ENCODE peak calls at places on chromosomes 11 and 22, in eight cellular contexts. A is fibroblast of pulmonary artery, M is bronchial epithelial cell, C is AG09309, H is AG04449, X is cardiac muscle cell, L is uterus, R is natural killer cell. B is an unnamed sample.

GRCh38 chr11:74326665-74327064 is 15.2 kb upstream of the P4HA3 start:
- DNase-seq in A (no peak), M (no peak), C (no peak), H (no peak), X (no peak), L (no peak), R (no peak), B (no peak)

GRCh38 chr11:10019906-10020682 is 273.9 kb downstream of the SBF2 start:
- DNase-seq in A (no peak), M (no peak), C (no peak), H (no peak), X (no peak), L (no peak), R (no peak), B (no peak)

GRCh38 chr11:95149659-95150294 is 60.1 kb downstream of the ENDOD1 start:
- DNase-seq in A (peak), M (peak), C (no peak), H (no peak), X (peak), L (peak), R (no peak), B (no peak)

GRCh38 chr11:12693485-12694181 is 19.4 kb downstream of the TEAD1 start:
- DNase-seq in A (peak), M (peak), C (peak), H (peak), X (peak), L (peak), R (no peak), B (no peak)

GRCh38 chr11:27703453-27703852 is 3.2 kb upstream of the BDNF start:
- DNase-seq in A (peak), M (peak), C (no peak), H (peak), X (peak), L (no peak), R (no peak), B (no peak)

GRCh38 chr11:35390737-35391682 is 28.3 kb downstream of the SLC1A2 start:
- DNase-seq in A (peak), M (peak), C (no peak), H (no peak), X (peak), L (no peak), R (no peak), B (no peak)

GRCh38 chr11:3995307-3995706 is 99.3 kb upstream of the RRM1 start:
- DNase-seq in A (no peak), M (no peak), C (no peak), H (no peak), X (no peak), L (no peak), R (no peak), B (no peak)

GRCh38 chr11:41996558-41996957 is 537.1 kb upstream of the LRRC4C start:
- DNase-seq in A (no peak), M (no peak), C (no peak), H (no peak), X (no peak), L (no peak), R (no peak), B (no peak)

GRCh38 chr22:36587289-36588154 is 58.6 kb upstream of the EIF3D start:
- DNase-seq in A (peak), M (no peak), C (peak), H (no peak), X (peak), L (no peak), R (no peak), B (no peak)

GRCh38 chr11:45622283-45622682 is 43.1 kb downstream of the CHST1 start:
- DNase-seq in A (no peak), M (no peak), C (no peak), H (no peak), X (no peak), L (no peak), R (no peak), B (no peak)

GRCh38 chr22:50303848-50304527 is 3.5 kb downstream of the PLXNB2 start:
- DNase-seq in A (no peak), M (peak), C (no peak), H (no peak), X (no peak), L (peak), R (no peak), B (no peak)
- TF ChIP-seq CTCF in A (no peak), M (no peak), C (no peak), H (peak), X (no peak), L (peak), R (no peak), B (no peak)

DNA sequence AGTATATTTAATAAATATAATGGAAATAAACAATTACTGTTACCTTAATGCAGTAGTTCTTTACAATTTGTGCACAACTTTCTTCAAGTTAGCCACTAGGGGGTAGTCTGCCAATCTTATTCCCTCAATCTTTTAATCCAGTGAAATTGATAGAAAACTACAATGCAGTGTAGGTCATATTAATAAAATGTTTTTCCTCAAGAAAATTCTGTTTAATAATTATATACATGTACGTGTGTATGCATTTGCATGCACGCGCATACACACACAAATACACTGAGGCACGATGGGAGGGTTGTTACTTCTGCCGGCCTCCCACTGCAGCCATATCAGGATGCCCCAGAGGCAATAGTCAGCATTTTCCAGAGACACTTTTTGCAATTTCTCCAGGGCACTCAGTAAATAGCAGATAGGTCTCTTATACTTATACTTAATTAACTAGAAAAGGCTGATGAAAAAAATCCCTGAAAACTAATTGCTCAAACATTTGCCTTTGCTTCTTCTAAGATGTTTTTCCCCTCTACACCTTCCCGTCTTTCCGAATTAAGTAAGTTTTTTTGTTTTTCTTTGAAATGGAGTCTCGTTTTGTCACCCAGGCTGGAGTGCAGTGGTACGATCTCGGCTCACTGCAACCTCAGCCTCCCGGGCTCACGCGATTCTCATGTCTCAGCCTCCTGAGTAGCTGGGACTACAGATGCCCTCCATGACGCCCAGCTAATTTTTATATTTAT is 3.1 kb downstream of the GAB2 start:
- DNase-seq in A (peak), M (peak), C (no peak), H (no peak), X (peak), L (no peak), R (no peak), B (no peak)
- TF ChIP-seq CTCF in A (peak), M (peak), C (peak), H (peak), X (peak), L (peak), R (peak), B (peak)

GRCh38 chr11:100928426-100928825 is 201.2 kb downstream of the PGR start:
- DNase-seq in A (no peak), M (peak), C (no peak), H (no peak), X (no peak), L (no peak), R (no peak), B (no peak)

GRCh38 chr11:100936781-100937180 is 192.8 kb downstream of the PGR start:
- DNase-seq in A (no peak), M (no peak), C (no peak), H (no peak), X (no peak), L (no peak), R (no peak), B (no peak)

GRCh38 chr11:100929377-100929776 is 200.2 kb downstream of the PGR start:
- DNase-seq in A (peak), M (peak), C (no peak), H (peak), X (peak), L (no peak), R (no peak), B (no peak)

GRCh38 chr11:100930185-100930778 is 199.3 kb downstream of the PGR start:
- DNase-seq in A (peak), M (peak), C (peak), H (peak), X (peak), L (no peak), R (no peak), B (no peak)

GRCh38 chr11:100932474-100933100 is 197.0 kb downstream of the PGR start:
- DNase-seq in A (peak), M (peak), C (no peak), H (no peak), X (peak), L (no peak), R (no peak), B (no peak)
- TF ChIP-seq CTCF in A (peak), M (peak), C (peak), H (peak), X (peak), L (peak), R (no peak), B (peak)

GRCh38 chr11:64078294-64078693 is 42.6 kb downstream of the FLRT1 start:
- DNase-seq in A (no peak), M (no peak), C (no peak), H (no peak), X (peak), L (no peak), R (no peak), B (no peak)
- TF ChIP-seq CTCF in A (no peak), M (no peak), C (no peak), H (no peak), X (no peak), L (no peak), R (no peak), B (no peak)

DNA sequence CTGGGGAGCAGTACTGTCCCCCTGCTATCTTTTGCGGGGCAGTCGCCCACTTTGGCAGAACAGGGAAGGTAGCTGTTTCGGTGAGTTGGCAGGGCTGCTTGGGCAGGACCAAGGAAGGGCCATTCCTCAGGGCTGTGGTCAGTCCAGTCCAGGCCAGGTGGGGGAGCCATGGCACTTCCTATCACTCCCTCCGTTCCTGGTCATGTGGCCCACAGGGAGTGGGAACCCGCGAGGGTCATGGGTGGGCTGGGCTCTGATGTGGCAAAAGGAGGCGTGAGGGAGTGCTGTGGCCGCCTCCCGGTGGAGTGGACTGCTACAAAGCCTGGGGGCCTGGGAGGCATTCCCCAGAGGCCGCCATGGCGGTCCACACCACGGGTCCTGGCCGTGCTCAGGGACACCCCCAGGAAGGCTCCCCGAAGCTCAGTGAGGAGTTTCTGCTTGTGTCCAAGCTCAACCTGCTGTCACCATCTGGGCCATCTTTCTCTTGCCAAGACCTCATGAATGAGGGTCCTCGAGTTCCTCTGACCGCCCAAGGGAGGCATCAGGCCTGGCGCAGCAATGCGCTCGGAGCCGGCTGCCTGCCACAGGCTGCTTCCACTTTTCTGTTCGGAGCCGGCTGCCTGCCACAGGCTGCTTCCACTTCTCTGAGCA is 11.9 kb downstream of the CHID1 start:
- DNase-seq in A (peak), M (no peak), C (no peak), H (no peak), X (peak), L (no peak), R (no peak), B (no peak)
- TF ChIP-seq CTCF in A (peak), M (no peak), C (peak), H (peak), X (peak), L (no peak), R (no peak), B (peak)

GRCh38 chr11:2290351-2290841 is 11.3 kb downstream of the C11orf21 start:
- DNase-seq in A (no peak), M (no peak), C (no peak), H (no peak), X (no peak), L (no peak), R (peak), B (peak)

GRCh38 chr11:2294340-2295290 is 7.1 kb downstream of the C11orf21 start:
- DNase-seq in A (no peak), M (no peak), C (no peak), H (no peak), X (no peak), L (no peak), R (peak), B (peak)

GRCh38 chr11:2296913-2297622 is 4.7 kb downstream of the C11orf21 start:
- DNase-seq in A (no peak), M (no peak), C (no peak), H (no peak), X (no peak), L (no peak), R (peak), B (peak)

GRCh38 chr11:2295971-2296912 is 5.5 kb downstream of the C11orf21 start:
- DNase-seq in A (no peak), M (no peak), C (no peak), H (no peak), X (no peak), L (no peak), R (peak), B (peak)

DNA sequence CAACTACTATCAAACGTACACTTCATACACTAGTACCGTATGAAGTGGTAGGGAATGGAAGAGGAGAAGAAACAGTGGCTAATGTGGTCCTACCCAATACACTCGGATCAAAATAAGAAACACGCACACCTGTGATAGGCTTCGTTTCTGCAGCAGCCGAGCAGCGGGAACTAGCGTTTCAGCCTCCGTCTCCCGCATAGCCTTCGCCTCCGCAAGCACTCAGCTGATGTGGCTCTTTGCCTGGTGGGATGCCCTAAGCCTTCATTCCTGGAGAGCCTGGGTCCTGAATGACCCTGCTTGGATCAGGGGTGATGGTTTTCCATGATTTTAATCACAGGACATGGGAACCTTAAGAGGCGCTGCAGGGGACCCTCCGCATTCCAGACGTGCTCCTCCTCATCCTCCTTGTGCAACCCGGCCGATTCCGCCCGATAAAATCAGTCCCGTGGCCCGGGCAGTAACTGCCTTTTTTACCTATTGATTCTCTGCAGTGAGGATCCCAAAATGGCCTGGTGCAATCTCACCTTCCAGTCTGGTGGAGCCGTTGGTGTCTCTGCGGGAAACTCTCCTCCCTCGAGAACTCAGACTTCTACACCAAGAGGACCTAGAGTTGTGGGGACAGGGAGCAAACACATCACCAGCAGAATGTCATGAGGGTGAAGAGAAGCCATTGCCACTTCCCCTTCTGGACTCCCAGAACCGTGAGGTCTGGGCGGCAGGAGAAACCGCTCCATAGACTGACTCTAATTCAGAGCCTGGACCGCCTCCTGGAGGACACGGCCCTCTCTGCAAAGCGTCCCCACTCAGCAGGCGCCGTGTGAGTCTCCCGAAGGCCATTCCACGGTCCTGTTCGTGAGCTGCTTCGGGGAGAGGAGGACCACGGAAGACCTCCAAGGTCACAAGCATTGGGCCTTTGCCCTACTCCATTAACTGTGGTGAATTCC is 8.1 kb downstream of the C11orf21 start:
- DNase-seq in A (no peak), M (no peak), C (no peak), H (no peak), X (no peak), L (no peak), R (peak), B (peak)
- TF ChIP-seq CTCF in A (no peak), M (no peak), C (no peak), H (no peak), X (no peak), L (no peak), R (no peak), B (no peak)

GRCh38 chr22:27255580-27255979 is 546.0 kb downstream of the MN1 start:
- DNase-seq in A (no peak), M (no peak), C (no peak), H (no peak), X (no peak), L (no peak), R (no peak), B (no peak)

GRCh38 chr22:27259390-27259789 is 542.2 kb downstream of the MN1 start:
- DNase-seq in A (no peak), M (no peak), C (no peak), H (no peak), X (no peak), L (no peak), R (no peak), B (no peak)

GRCh38 chr22:27260087-27260730 is 541.3 kb downstream of the MN1 start:
- DNase-seq in A (no peak), M (no peak), C (no peak), H (no peak), X (no peak), L (no peak), R (no peak), B (no peak)

GRCh38 chr22:27258773-27259172 is 542.8 kb downstream of the MN1 start:
- DNase-seq in A (no peak), M (no peak), C (no peak), H (no peak), X (no peak), L (no peak), R (no peak), B (no peak)

DNA sequence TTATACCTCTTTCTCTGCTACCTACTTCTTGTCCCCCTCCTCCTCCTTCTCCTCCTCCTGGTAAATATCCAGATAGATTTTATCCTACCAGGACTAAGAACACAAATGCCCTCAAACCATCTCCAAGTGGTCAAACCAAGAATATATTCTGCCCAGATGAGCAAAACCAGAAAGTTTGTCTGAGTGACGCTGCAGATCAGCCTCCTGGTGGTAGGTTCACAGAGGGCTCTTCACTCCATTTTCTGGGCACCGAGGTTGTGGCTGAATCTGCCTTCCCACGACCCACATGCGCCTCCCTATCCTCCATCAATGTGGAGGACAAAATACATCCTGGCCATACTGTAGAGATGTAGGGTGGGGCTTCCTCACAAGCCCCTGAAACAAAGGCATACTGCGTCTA is 543.6 kb downstream of the MN1 start:
- DNase-seq in A (no peak), M (no peak), C (no peak), H (no peak), X (no peak), L (no peak), R (no peak), B (no peak)
- TF ChIP-seq CTCF in A (no peak), M (no peak), C (peak), H (peak), X (peak), L (no peak), R (no peak), B (peak)

DNA sequence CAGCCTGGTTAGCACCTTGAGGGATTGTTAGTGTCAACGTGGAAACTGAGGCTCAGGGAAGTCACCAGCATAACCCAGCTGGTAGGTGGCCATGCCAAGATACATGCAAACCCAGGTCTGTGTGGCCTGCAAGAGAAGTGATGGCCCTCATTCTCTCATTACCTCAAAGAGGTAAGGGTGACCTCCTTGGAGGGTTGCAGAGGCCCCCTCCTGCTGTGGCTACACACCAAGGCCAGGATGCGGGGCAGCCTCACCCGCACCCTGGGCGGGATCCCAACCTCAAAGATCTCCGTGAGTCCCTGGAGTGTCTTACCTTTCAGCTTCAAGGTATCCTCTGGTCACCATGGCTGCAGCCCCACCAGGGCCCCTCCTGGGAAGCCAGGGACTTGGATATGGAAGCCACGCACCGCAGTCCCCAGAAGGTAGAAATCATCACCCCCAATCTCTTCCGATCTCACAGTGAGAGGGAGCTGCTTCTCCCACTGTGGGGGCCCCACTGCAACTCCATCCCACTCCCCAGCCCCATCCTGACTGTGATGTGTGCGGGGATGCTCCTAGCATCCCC is 95.4 kb downstream of the MORC2 start:
- DNase-seq in A (no peak), M (no peak), C (no peak), H (no peak), X (no peak), L (no peak), R (peak), B (peak)
- TF ChIP-seq CTCF in A (no peak), M (no peak), C (no peak), H (no peak), X (no peak), L (no peak), R (no peak), B (no peak)

GRCh38 chr11:48384670-48385069 is 18.4 kb upstream of the OR4C5 start:
- DNase-seq in A (no peak), M (no peak), C (no peak), H (no peak), X (no peak), L (no peak), R (no peak), B (no peak)
- TF ChIP-seq CTCF in A (no peak), M (no peak), C (no peak), H (no peak), X (no peak), L (no peak), R (no peak), B (no peak)

DNA sequence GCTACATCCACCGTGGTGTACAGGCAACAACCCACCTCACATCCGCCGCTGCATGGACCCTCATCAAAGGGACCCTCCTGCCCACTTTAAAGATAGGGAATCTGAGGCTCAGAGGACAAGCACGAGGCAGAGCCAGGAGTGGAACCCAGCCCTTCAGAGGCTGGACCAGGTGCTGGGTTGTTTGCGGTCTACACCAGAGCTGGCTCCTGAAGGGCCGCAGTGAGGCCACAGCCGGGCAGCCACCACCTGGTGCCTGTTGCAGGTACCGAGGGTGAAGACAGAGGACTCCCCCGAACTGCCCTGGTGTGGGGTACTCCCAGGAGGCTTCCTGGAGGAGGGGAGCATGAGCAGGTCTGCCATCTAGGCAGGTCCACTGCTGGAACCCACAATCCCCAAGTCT is 78.8 kb downstream of the DHCR7 start:
- DNase-seq in A (no peak), M (no peak), C (no peak), H (no peak), X (no peak), L (no peak), R (no peak), B (no peak)
- TF ChIP-seq CTCF in A (no peak), M (no peak), C (no peak), H (no peak), X (no peak), L (no peak), R (no peak), B (no peak)